ENCODE peak calls at places on chromosome 18, in four cellular contexts. F is SW 1271; U is activated CD4-positive, alpha-beta T cell treated with anti-CD3 and anti-CD28 coated beads, Interleukin-2, amount 50 U/mL, for 24 hours; O is mammary epithelial cell. I is an unnamed sample.

GRCh38 chr18:64258111-64258650 is 109.3 kb upstream of the LINC00305 start:
- DNase-seq in F (no peak), U (no peak), O (no peak), I (no peak)

GRCh38 chr18:22467760-22468553 is 50.2 kb upstream of the CTAGE1 start:
- DNase-seq in F (no peak), U (no peak), O (peak), I (no peak)

GRCh38 chr18:26746284-26747130 is 119.0 kb downstream of the AQP4 start:
- DNase-seq in F (no peak), U (no peak), O (no peak), I (no peak)

GRCh38 chr18:45752681-45753080 is 28.7 kb downstream of the SLC14A1 start:
- DNase-seq in F (no peak), U (no peak), O (no peak), I (no peak)

GRCh38 chr18:49618741-49619392 is 57.0 kb downstream of the LIPG start:
- DNase-seq in F (no peak), U (no peak), O (no peak), I (no peak)

GRCh38 chr18:55179460-55180195 is 220.4 kb upstream of the CCDC68 start:
- DNase-seq in F (no peak), U (no peak), O (no peak), I (no peak)

GRCh38 chr18:12595571-12596255 is 62.2 kb downstream of the SPIRE1 start:
- DNase-seq in F (no peak), U (no peak), O (peak), I (no peak)

GRCh38 chr18:55414475-55414874 is 173.5 kb downstream of the TCF4 start:
- DNase-seq in F (no peak), U (no peak), O (no peak), I (no peak)

GRCh38 chr18:76459312-76459686 is 35.7 kb downstream of the ZNF516 start:
- DNase-seq in F (no peak), U (no peak), O (no peak), I (no peak)

GRCh38 chr18:48728204-48728833 is 189.5 kb downstream of the CTIF start:
- DNase-seq in F (no peak), U (no peak), O (peak), I (no peak)

GRCh38 chr18:9612989-9613388 is 1.4 kb downstream of the PPP4R1 start:
- DNase-seq in F (no peak), U (no peak), O (no peak), I (no peak)

GRCh38 chr18:62399781-62400308 is 74.7 kb downstream of the TNFRSF11A start:
- DNase-seq in F (peak), U (no peak), O (peak), I (no peak)

GRCh38 chr18:28729321-28729720 is 552.4 kb upstream of the CDH2 start:
- DNase-seq in F (no peak), U (no peak), O (peak), I (no peak)

GRCh38 chr18:11147962-11148654 is 1.3 kb downstream of the PIEZO2 start:
- DNase-seq in F (no peak), U (no peak), O (no peak), I (no peak)

GRCh38 chr18:62566199-62566598 is 43.4 kb downstream of the ZCCHC2 start:
- DNase-seq in F (peak), U (no peak), O (no peak), I (no peak)

GRCh38 chr18:28007841-28008240 is 169.1 kb downstream of the CDH2 start:
- DNase-seq in F (no peak), U (no peak), O (no peak), I (no peak)

I was measured in activated CD4-positive, CD25-positive, alpha-beta regulatory T cell.